ENCODE peak calls at places on chromosomes 2 and 18, in six cellular contexts. B, F, U, R, N and G are unnamed samples.

GRCh38 chr18:55781481-55781957 is 193.5 kb upstream of the TCF4 start:
- DNase-seq in B (no peak), F (peak; percentile 33), U (no peak), R (peak; percentile 52), N (no peak), G (no peak)

GRCh38 chr2:45754087-45755015 is 102.9 kb downstream of the PRKCE start:
- DNase-seq in B (no peak), F (no peak), U (no peak), R (no peak), N (no peak), G (no peak)

GRCh38 chr18:8912348-8913057 is 190.0 kb upstream of the NDUFV2 start:
- DNase-seq in B (peak; percentile 76), F (no peak), U (no peak), R (no peak), N (no peak), G (no peak)

GRCh38 chr2:241775223-241776177 is 1.1 kb upstream of the GAL3ST2 start:
- DNase-seq in B (peak; percentile 71), F (no peak), U (no peak), R (no peak), N (no peak), G (no peak)

GRCh38 chr2:209633911-209634310 is 137.7 kb upstream of the UNC80 start:
- DNase-seq in B (no peak), F (no peak), U (no peak), R (no peak), N (no peak), G (no peak)

GRCh38 chr2:8608411-8608954 is 73.4 kb upstream of the ID2 start:
- DNase-seq in B (no peak), F (no peak), U (no peak), R (no peak), N (no peak), G (no peak)

GRCh38 chr2:181764095-181764963 is 84.0 kb upstream of the NEUROD1 start:
- DNase-seq in B (no peak), F (no peak), U (no peak), R (no peak), N (no peak), G (no peak)

GRCh38 chr2:106624787-106625369 is 137.7 kb downstream of the CD8B2 start:
- DNase-seq in B (no peak), F (no peak), U (no peak), R (no peak), N (no peak), G (no peak)

GRCh38 chr2:134301099-134301970 is 47.5 kb downstream of the MGAT5 start:
- DNase-seq in B (no peak), F (peak; percentile 40), U (no peak), R (no peak), N (no peak), G (no peak)

GRCh38 chr2:225040862-225041209 is 1.4 kb downstream of the DOCK10 start:
- DNase-seq in B (no peak), F (no peak), U (peak; percentile 58), R (peak; percentile 41), N (no peak), G (no peak)

GRCh38 chr2:195252018-195252417 is 405.0 kb upstream of the SLC39A10 start:
- DNase-seq in B (no peak), F (no peak), U (no peak), R (no peak), N (no peak), G (no peak)

GRCh38 chr2:12046641-12047040 is 300.2 kb downstream of the LPIN1 start:
- DNase-seq in B (no peak), F (no peak), U (no peak), R (no peak), N (no peak), G (no peak)

GRCh38 chr2:96856776-96857673 is 791 bp downstream of the ANKRD39 start:
- DNase-seq in B (no peak), F (peak; percentile 42), U (peak; percentile 88), R (peak; percentile 43), N (no peak), G (no peak)

GRCh38 chr2:12818416-12819097 is 101.8 kb downstream of the TRIB2 start:
- DNase-seq in B (no peak), F (no peak), U (no peak), R (no peak), N (no peak), G (no peak)

GRCh38 chr18:49814147-49814499 is 790 bp upstream of the ACAA2 start:
- DNase-seq in B (peak; percentile 86), F (peak; percentile 71), U (peak; percentile 41), R (peak; percentile 20), N (no peak), G (peak; percentile 18)

GRCh38 chr2:123157016-123157415 is 868.1 kb upstream of the CNTNAP5 start:
- DNase-seq in B (no peak), F (no peak), U (no peak), R (no peak), N (no peak), G (no peak)

GRCh38 chr2:8656160-8656641 is 25.7 kb upstream of the ID2 start:
- DNase-seq in B (no peak), F (no peak), U (no peak), R (peak; percentile 21), N (no peak), G (no peak)

GRCh38 chr2:230552181-230552580 is 136.2 kb downstream of the SP100 start:
- DNase-seq in B (no peak), F (no peak), U (no peak), R (no peak), N (no peak), G (no peak)

GRCh38 chr2:44579837-44580230 is 218.1 kb downstream of the CAMKMT start:
- DNase-seq in B (no peak), F (no peak), U (no peak), R (no peak), N (no peak), G (no peak)

GRCh38 chr2:166106431-166107015 is 21.3 kb downstream of the SCN1A start:
- DNase-seq in B (no peak), F (no peak), U (no peak), R (peak; percentile 26), N (no peak), G (no peak)

GRCh38 chr2:110095994-110096633 is 19.5 kb downstream of the MALL start:
- DNase-seq in B (no peak), F (no peak), U (no peak), R (no peak), N (no peak), G (no peak)

GRCh38 chr2:120516323-120517314 is 170.7 kb downstream of the INHBB start:
- DNase-seq in B (no peak), F (no peak), U (no peak), R (no peak), N (no peak), G (no peak)

GRCh38 chr2:162014751-162015150 is 59.3 kb downstream of the DPP4 start:
- DNase-seq in B (no peak), F (no peak), U (no peak), R (no peak), N (no peak), G (no peak)

GRCh38 chr2:36568533-36569246 is 29.3 kb downstream of the FEZ2 start:
- DNase-seq in B (no peak), F (no peak), U (no peak), R (peak; percentile 85), N (no peak), G (no peak)

GRCh38 chr18:79713341-79713740 is 33.7 kb downstream of the CTDP1 start:
- DNase-seq in B (no peak), F (peak; percentile 7), U (no peak), R (no peak), N (no peak), G (no peak)

GRCh38 chr18:79715280-79715679 is 35.7 kb downstream of the CTDP1 start:
- DNase-seq in B (peak; percentile 75), F (peak; percentile 24), U (no peak), R (no peak), N (no peak), G (no peak)

GRCh38 chr18:79712206-79712857 is 32.7 kb downstream of the CTDP1 start:
- DNase-seq in B (no peak), F (peak; percentile 9), U (no peak), R (no peak), N (no peak), G (no peak)

GRCh38 chr18:79717059-79717458 is 37.5 kb downstream of the CTDP1 start:
- DNase-seq in B (no peak), F (no peak), U (no peak), R (no peak), N (no peak), G (no peak)

GRCh38 chr18:79714531-79715240 is 35.1 kb downstream of the CTDP1 start:
- DNase-seq in B (peak; percentile 65), F (peak; percentile 10), U (no peak), R (no peak), N (no peak), G (no peak)
- TF ChIP-seq CTCF in B (no peak), F (no peak), U (no peak), R (no peak), N (no peak), G (no peak)

DNA sequence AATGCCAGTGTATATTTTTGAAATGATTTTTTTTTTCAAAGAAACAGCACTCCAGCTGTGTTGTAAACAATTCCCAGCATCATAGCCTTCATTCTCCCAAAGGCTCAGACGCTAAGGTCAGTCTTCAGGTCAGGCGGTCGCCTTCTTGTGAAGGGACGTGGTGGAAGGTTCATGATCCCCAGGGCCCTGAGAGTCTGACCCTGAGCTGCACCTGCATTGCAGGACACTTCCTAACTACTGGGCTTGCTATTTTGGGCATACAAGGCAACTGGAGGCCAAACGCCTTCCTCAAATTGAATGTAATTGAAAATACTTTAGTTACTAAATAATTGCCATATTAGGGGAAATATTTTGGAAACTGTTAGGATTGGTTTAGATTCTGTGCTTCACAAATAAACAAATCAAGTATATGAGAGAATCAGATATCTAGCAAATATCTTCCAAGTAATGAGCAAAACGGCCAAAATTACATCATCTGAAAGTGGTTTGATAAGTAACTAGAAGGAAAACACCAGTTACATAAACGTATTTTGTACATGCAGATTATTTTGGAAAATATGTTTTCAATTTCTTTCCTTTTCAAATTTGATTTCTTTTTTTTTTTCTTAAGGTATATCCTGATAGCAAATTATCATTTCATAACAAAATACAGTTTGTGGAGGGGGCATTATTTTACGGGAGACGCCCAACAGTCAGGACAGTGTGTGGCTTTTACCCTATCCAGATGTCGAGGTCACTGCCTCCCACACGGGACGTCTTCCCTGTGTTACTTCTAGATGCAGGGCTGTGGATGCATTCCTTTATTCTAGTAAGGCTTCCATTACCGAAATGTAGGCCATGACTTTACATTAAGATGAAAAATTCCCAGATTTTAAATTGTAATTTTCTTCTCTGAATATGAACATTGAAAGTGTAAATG is 136.0 kb downstream of the ATP9B start:
- DNase-seq in B (no peak), F (no peak), U (no peak), R (no peak), N (no peak), G (no peak)
- H3K27ac ChIP-seq in B (no peak overlapping the region), F (no peak overlapping the region), U (no peak overlapping the region), R (no peak overlapping the region), N (no peak overlapping the region), G (no peak overlapping the region)

DNA sequence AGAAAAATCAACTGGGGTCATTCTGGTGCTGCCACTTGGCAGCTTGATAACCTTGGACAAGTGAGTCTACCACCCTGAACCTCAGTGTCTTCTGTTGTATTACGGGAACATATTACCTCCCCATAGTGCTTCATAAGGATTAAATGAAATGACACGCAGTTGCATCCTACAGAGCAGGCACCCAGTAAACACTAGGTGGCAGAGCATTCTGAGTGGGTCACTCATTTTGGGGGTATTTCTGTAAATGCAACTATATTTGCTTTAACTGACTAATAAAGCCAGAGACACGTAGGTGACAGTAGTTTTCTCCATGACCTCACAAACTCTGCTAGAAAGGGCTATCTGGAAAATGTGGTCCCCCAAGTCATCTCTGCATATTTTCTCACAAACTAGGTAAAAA is 4.7 kb downstream of the CD226 start:
- DNase-seq in B (no peak), F (no peak), U (no peak), R (no peak), N (no peak), G (no peak)
- TF ChIP-seq CTCF in B (no peak), F (no peak), U (no peak), R (no peak), N (peak; percentile 34), G (no peak)

GRCh38 chr2:78985558-78985957 is 39.9 kb upstream of the REG3G start:
- DNase-seq in B (no peak), F (no peak), U (no peak), R (no peak), N (no peak), G (no peak)
- H3K27ac ChIP-seq in B (no peak overlapping the region), F (no peak overlapping the region), U (no peak overlapping the region), R (no peak overlapping the region), N (no peak overlapping the region), G (no peak overlapping the region)